ENCODE peak calls at places on chromosome 11, in nine cellular contexts. I is endothelial cell, B is activated B cell treated with CpG ODN at 0.5 μM for 24 hours, D is heart left ventricle, O is adrenal gland, U is dorsolateral prefrontal cortex, C is astrocyte of the spinal cord, T is foreskin keratinocyte, H is foreskin fibroblast. E is an unnamed sample.

GRCh38 chr11:6498121-6498520 is 1.0 kb downstream of the DNHD1 start:
- DNase-seq in B (no peak), H (peak; percentile 78), D (no peak), T (no peak), O (no peak), C (peak; percentile 42), U (no peak), I (no peak), E (no peak)

GRCh38 chr11:130979386-130979972 is 63.2 kb upstream of the SNX19 start:
- DNase-seq in I (peak; percentile 9), D (no peak), T (no peak), O (no peak), B (no peak), U (no peak), H (peak; percentile 74), C (peak; percentile 39), E (no peak)

GRCh38 chr11:125441648-125442410 is 54.2 kb downstream of the FEZ1 start:
- DNase-seq in I (no peak), T (no peak), U (peak; percentile 73), O (no peak), C (no peak), B (no peak), D (no peak), H (no peak), E (no peak)

GRCh38 chr11:122037911-122038310 is 78.1 kb downstream of the BLID start:
- DNase-seq in T (no peak), B (no peak), O (no peak), C (no peak), D (no peak), I (no peak), U (no peak), H (no peak), E (no peak)

GRCh38 chr11:108672113-108672512 is 7.2 kb downstream of the DDX10 start:
- DNase-seq in I (no peak), D (no peak), C (peak; percentile 63), H (peak; percentile 68), U (no peak), T (no peak), B (no peak), O (peak; percentile 33), E (no peak)

GRCh38 chr11:61963282-61964057 is 4.0 kb downstream of the FTH1 start:
- DNase-seq in B (peak; percentile 36), T (no peak), O (peak; percentile 45), I (no peak), D (no peak), C (no peak), H (peak; percentile 85), U (peak; percentile 26), E (no peak)

GRCh38 chr11:86193297-86194095 is 51.1 kb upstream of the EED start:
- DNase-seq in I (peak; percentile 62), H (peak; percentile 78), O (peak; percentile 80), B (peak; percentile 48), U (peak; percentile 57), T (peak; percentile 53), C (peak; percentile 79), D (peak; percentile 88), E (peak; percentile 37)

GRCh38 chr11:134120143-134120850 is 51.4 kb downstream of the JAM3 start:
- DNase-seq in C (peak; percentile 94), I (no peak), T (peak; percentile 56), D (peak; percentile 69), O (peak; percentile 68), U (peak; percentile 75), B (no peak), H (peak; percentile 88), E (no peak)

GRCh38 chr11:97471480-97471879 is 1081.7 kb downstream of the JRKL start:
- DNase-seq in O (no peak), I (no peak), D (no peak), C (no peak), H (no peak), B (no peak), U (no peak), T (no peak), E (no peak)
- TF ChIP-seq CTCF in O (no peak), I (no peak), D (no peak), C (no peak), H (no peak), B (no peak), U (no peak), T (no peak), E (no peak)

DNA sequence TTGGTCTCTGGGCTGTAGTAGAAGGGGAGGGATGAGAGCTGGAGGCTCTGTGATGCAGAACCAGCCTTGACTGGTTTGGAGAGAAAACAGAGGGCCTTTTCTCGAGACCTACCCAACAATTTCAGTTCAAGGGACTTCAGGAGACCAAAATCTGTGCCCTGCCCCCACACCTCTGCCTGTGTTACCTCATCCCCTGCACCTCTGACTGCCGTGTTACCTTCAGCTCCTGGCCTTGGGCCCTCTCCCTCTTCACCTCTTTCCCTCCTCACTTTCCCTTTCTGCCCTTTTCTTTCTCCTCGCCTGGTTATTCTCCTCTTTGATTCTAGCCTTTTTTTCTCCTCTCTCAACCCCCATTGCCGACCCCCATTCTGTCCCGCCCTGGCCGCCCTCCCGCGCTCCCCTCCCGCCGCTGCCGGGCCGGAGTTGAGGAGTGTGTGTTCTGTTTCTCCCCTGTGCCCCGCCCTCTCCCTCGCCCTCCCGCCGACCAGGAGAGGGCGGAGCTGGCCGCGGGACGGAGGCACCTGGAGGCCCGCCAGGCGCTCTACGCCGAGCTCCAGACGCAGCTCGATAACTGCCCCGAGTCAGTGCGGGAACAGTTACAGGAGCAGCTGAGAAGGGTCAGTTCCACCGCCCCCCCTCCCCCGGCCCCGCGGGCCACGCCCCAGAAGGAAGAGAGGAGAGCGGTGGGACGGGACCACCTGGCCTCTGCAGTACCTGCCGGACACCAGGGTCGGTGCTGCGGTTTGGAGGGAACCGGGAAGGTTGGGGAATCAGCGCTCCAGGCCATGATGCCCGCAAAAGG is 27.2 kb downstream of the PHLDB1 start:
- DNase-seq in O (peak; percentile 92), U (no peak), D (peak; percentile 81), T (no peak), C (peak; percentile 76), H (peak; percentile 89), B (no peak), I (peak; percentile 46), E (no peak)
- TF ChIP-seq CTCF in O (peak; percentile 35), U (peak; percentile 6), D (peak; percentile 42), T (peak; percentile 51), C (peak; percentile 15), H (no peak), B (no peak), I (no peak), E (no peak)

GRCh38 chr11:92152245-92152644 is 72.4 kb upstream of the FAT3 start:
- DNase-seq in I (no peak), U (no peak), H (no peak), O (no peak), C (no peak), D (no peak), B (no peak), T (no peak), E (no peak)

GRCh38 chr11:92154611-92155010 is 70.0 kb upstream of the FAT3 start:
- DNase-seq in U (no peak), D (no peak), B (no peak), T (no peak), O (no peak), I (no peak), H (no peak), C (no peak), E (no peak)

GRCh38 chr11:92153542-92153941 is 71.1 kb upstream of the FAT3 start:
- DNase-seq in D (no peak), H (no peak), T (no peak), B (no peak), C (no peak), U (no peak), I (no peak), O (no peak), E (no peak)

GRCh38 chr11:92149996-92150395 is 74.6 kb upstream of the FAT3 start:
- DNase-seq in T (no peak), C (peak; percentile 9), H (no peak), D (no peak), O (no peak), I (no peak), B (no peak), U (no peak), E (no peak)
- TF ChIP-seq CTCF in T (peak; percentile 14), C (no peak), H (no peak), D (no peak), O (no peak), I (no peak), B (no peak), U (no peak), E (no peak)

GRCh38 chr11:65488273-65489058 is 10.4 kb upstream of the MALAT1 start:
- DNase-seq in I (no peak), O (peak; percentile 93), H (peak; percentile 83), U (peak; percentile 64), C (peak; percentile 78), T (no peak), D (peak; percentile 50), B (no peak), E (no peak)
- TF ChIP-seq CTCF in I (no peak), O (no peak), H (no peak), U (no peak), C (no peak), T (no peak), D (no peak), B (no peak), E (no peak)

GRCh38 chr11:69013009-69013951 is at the start of gene MRGPRF:
- DNase-seq in I (peak; percentile 39), C (peak; percentile 82), H (peak; percentile 97), U (no peak), B (no peak), D (peak; percentile 86), T (no peak), O (peak; percentile 23), E (no peak)
- TF ChIP-seq CTCF in I (peak; percentile 13), C (peak; percentile 65), H (peak; percentile 92), U (peak; percentile 15), B (no peak), D (peak; percentile 60), T (peak; percentile 51), O (peak; percentile 39), E (no peak)

GRCh38 chr11:24289301-24289700 is 207.6 kb upstream of the LUZP2 start:
- DNase-seq in C (no peak), I (no peak), H (no peak), B (no peak), U (no peak), T (no peak), D (no peak), O (no peak), E (no peak)

DNA sequence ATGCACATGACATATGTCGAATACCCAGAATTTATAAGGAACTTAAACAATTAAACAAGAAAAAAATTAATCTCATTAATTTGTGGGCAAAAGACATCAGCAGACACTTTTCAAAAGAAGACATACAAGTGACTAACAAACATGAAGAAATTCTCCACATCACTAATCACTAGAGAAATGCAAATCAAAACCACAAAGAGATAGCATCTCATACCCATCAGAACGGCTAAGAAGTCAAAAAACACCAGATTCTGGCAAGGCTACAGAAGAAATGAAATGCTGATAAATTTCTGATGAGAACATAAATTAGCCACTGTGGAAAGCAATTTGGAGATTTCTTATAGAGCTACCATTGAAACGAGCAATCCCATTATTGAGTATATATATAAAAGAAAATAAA is 210.6 kb upstream of the LUZP2 start:
- DNase-seq in U (no peak), D (no peak), H (no peak), O (no peak), B (no peak), I (no peak), T (no peak), C (no peak), E (no peak)
- TF ChIP-seq CTCF in U (no peak), D (no peak), H (no peak), O (no peak), B (no peak), I (no peak), T (no peak), C (no peak), E (no peak)

GRCh38 chr11:8729837-8730696 is 47.5 kb downstream of the RPL27A start:
- DNase-seq in U (no peak), T (no peak), D (no peak), I (no peak), B (no peak), C (no peak), H (no peak), O (no peak), E (no peak)
- TF ChIP-seq CTCF in U (no peak), T (peak; percentile 19), D (peak; percentile 5), I (no peak), B (no peak), C (no peak), H (no peak), O (no peak), E (no peak)